ENCODE peak calls at places on chromosome 4, in four cellular contexts. N, M, C and P are unnamed samples.
A peak's percentile ranks its signal among the peaks of the same experiment; 100 is the strongest.

GRCh38 chr4:74431113-74431826 is 13.7 kb upstream of the AREG start:
- DNase-seq in M (no peak), C (no peak), N (no peak), P (no peak)

GRCh38 chr4:174880001-174880400 is 38.2 kb upstream of the ADAM29 start:
- DNase-seq in C (no peak), M (no peak), N (no peak), P (no peak)

GRCh38 chr4:17721496-17722360 is 59.7 kb downstream of the FAM184B start:
- DNase-seq in C (no peak), M (no peak), N (no peak), P (no peak)

GRCh38 chr4:151785484-151786157 is 24.8 kb upstream of the GATB start:
- DNase-seq in C (no peak), N (no peak), M (no peak), P (no peak)

GRCh38 chr4:8528713-8529112 is 51.5 kb upstream of the GPR78 start:
- DNase-seq in M (no peak), N (no peak), C (peak; percentile 16), P (no peak)

GRCh38 chr4:127174731-127175130 is 458.0 kb upstream of the INTU start:
- DNase-seq in N (no peak), M (no peak), C (no peak), P (no peak)

GRCh38 chr4:25402521-25402920 is 25.5 kb downstream of the ANAPC4 start:
- DNase-seq in N (no peak), C (no peak), M (no peak), P (no peak)

GRCh38 chr4:156547439-156547838 is 424.2 kb downstream of the PDGFC start:
- DNase-seq in C (peak; percentile 18), N (no peak), M (no peak), P (peak; percentile 42)

GRCh38 chr4:76781698-76782595 is 116.0 kb downstream of the SOWAHB start:
- DNase-seq in M (no peak), N (no peak), C (peak; percentile 23), P (peak; percentile 25)

GRCh38 chr4:147782087-147782781 is 50.3 kb downstream of the ARHGAP10 start:
- DNase-seq in M (no peak), C (no peak), N (no peak), P (peak; percentile 92)

GRCh38 chr4:100984901-100985300 is 362.4 kb downstream of the PPP3CA start:
- DNase-seq in C (no peak), M (no peak), N (no peak), P (no peak)

GRCh38 chr4:188201851-188202250 is 62.6 kb downstream of the TRIML1 start:
- DNase-seq in N (no peak), C (no peak), M (no peak), P (no peak)

GRCh38 chr4:8577972-8578371 is 2.2 kb upstream of the GPR78 start:
- DNase-seq in C (no peak), M (no peak), N (no peak), P (no peak)

GRCh38 chr4:36414248-36414647 is 132.8 kb downstream of the DTHD1 start:
- DNase-seq in C (peak; percentile 9), M (no peak), N (no peak), P (no peak)

GRCh38 chr4:179624768-179625181 is 2182.5 kb upstream of the AGA start:
- DNase-seq in M (no peak), N (no peak), C (no peak), P (peak; percentile 15)

GRCh38 chr4:38563703-38564490 is 100.1 kb upstream of the KLF3 start:
- DNase-seq in C (no peak), N (no peak), M (no peak), P (no peak)

GRCh38 chr4:134057356-134057755 is 144.2 kb downstream of the PABPC4L start:
- DNase-seq in C (no peak), M (no peak), N (no peak), P (no peak)

GRCh38 chr4:99157478-99157935 is 13.4 kb upstream of the ADH4 start:
- DNase-seq in C (peak; percentile 38), N (no peak), M (no peak), P (no peak)

GRCh38 chr4:180281726-180282125 is 1961.5 kb upstream of the TENM3 start:
- DNase-seq in N (no peak), C (no peak), M (no peak), P (peak; percentile 12)

GRCh38 chr4:172073590-172073989 is 260.4 kb downstream of the GALNTL6 start:
- DNase-seq in C (no peak), M (no peak), N (no peak), P (no peak)

GRCh38 chr4:6938758-6939201 is 29.2 kb downstream of the TBC1D14 start:
- DNase-seq in C (no peak), N (no peak), M (peak; percentile 44), P (no peak)

DNA sequence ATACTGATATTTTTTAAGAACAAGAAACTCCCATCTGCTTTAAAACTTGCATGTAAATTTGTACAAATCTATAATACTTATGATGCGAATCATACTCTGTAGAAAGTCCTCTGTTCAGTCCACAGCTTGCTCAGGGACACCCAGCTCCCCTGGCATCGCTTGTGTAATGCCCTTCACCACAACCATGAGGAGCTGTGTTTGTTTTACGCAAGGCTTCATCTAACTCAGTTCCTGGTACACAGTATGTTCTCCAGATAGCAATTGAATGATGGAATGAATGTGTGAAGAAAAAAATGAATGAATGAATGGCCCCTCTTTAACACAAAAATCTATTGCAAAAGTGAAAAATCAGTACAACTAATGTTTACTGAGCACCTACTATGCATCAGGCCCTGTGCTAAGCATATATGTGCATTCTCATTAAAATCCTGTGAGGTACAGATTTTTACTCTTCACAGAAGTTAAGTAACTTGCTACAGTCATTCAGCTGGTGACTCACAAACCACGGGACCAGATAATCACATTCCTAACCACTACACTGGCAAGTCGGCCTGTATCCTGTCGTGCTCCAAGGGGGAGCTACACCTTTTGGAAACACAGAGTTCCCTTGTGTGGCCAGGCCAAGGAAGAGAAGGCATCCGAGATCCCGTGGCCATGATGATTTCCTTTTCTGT is 58.7 kb upstream of the KDR start:
- DNase-seq in N (no peak), C (peak; percentile 53), M (no peak), P (no peak)
- H3K27ac ChIP-seq in N (no peak overlapping the region), C (peak overlapping the region; percentile 74), M (no peak overlapping the region), P (no peak overlapping the region)

GRCh38 chr4:52983563-52984303 is 121.6 kb downstream of the RASL11B start:
- DNase-seq in N (peak; percentile 35), M (no peak), C (peak; percentile 48), P (peak; percentile 49)
- TF ChIP-seq CTCF in N (peak; percentile 75), M (peak; percentile 61), C (peak; percentile 59), P (peak; percentile 56)

GRCh38 chr4:48649505-48649904 is 130.6 kb downstream of the FRYL start:
- DNase-seq in M (no peak), C (no peak), N (no peak), P (no peak)
- H3K4me1 ChIP-seq in M (peaks cover 48% of the 10 kb centered on the region), C (peaks cover 8% of the 10 kb centered on the region), N (no peaks in the 10 kb centered on the region), P (peaks cover 38% of the 10 kb centered on the region)

GRCh38 chr4:52963976-52964375 is 101.9 kb downstream of the RASL11B start:
- DNase-seq in C (no peak), M (no peak), N (no peak), P (no peak)
- H3K27ac ChIP-seq in C (no peak overlapping the region), M (no peak overlapping the region), N (no peak overlapping the region), P (no peak overlapping the region)

GRCh38 chr4:107147864-107148263 is 111.8 kb upstream of the DKK2 start:
- DNase-seq in M (no peak), C (no peak), N (no peak), P (no peak)

GRCh38 chr4:107148922-107149321 is 112.8 kb upstream of the DKK2 start:
- DNase-seq in M (no peak), N (no peak), C (no peak), P (no peak)

GRCh38 chr4:107153956-107154355 is 117.8 kb upstream of the DKK2 start:
- DNase-seq in M (no peak), C (no peak), N (no peak), P (peak; percentile 82)

GRCh38 chr4:107153228-107153627 is 117.1 kb upstream of the DKK2 start:
- DNase-seq in C (peak; percentile 5), M (no peak), N (peak; percentile 53), P (peak; percentile 80)

GRCh38 chr4:107151173-107151572 is 115.1 kb upstream of the DKK2 start:
- DNase-seq in C (no peak), M (no peak), N (no peak), P (no peak)
- TF ChIP-seq CTCF in C (no peak), M (no peak), N (no peak), P (no peak)

GRCh38 chr4:111666826-111667360 is 478.4 kb upstream of the FAM241A start:
- DNase-seq in M (no peak), C (no peak), N (no peak), P (no peak)

GRCh38 chr4:111662496-111662895 is 482.8 kb upstream of the FAM241A start:
- DNase-seq in N (no peak), M (no peak), C (no peak), P (no peak)

DNA sequence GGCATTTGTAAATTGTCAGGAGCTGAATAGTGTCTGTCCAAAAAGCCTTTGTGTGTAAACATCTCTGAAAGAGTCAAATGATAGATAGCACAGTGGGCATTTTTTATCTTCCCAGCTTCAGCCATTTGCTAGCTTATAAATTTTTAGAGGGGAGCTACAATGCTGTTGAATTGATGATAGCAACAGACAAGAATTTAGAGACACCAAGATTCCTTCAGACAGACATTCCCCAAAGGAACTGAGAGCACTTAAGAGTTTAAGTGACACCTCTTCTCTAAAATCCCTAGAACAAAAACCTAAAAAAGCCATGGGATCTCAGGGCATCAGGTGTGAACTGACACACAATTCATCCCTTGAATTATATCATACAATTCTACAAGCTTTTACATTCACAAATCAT is 480.7 kb upstream of the FAM241A start:
- DNase-seq in M (no peak), N (no peak), C (no peak), P (no peak)
- H3K4me1 ChIP-seq in M (no peaks in the 10 kb centered on the region), N (no peaks in the 10 kb centered on the region), C (no peaks in the 10 kb centered on the region), P (no peaks in the 10 kb centered on the region)

GRCh38 chr4:22493523-22493922 is 22.3 kb downstream of the ADGRA3 start:
- DNase-seq in N (no peak), C (no peak), M (no peak), P (no peak)

GRCh38 chr4:22492987-22493386 is 22.9 kb downstream of the ADGRA3 start:
- DNase-seq in C (no peak), N (no peak), M (no peak), P (no peak)

GRCh38 chr4:22488136-22488535 is 27.7 kb downstream of the ADGRA3 start:
- DNase-seq in M (no peak), N (no peak), C (no peak), P (no peak)

GRCh38 chr4:22490718-22491330 is 25.0 kb downstream of the ADGRA3 start:
- DNase-seq in N (peak; percentile 59), M (no peak), C (no peak), P (no peak)

DNA sequence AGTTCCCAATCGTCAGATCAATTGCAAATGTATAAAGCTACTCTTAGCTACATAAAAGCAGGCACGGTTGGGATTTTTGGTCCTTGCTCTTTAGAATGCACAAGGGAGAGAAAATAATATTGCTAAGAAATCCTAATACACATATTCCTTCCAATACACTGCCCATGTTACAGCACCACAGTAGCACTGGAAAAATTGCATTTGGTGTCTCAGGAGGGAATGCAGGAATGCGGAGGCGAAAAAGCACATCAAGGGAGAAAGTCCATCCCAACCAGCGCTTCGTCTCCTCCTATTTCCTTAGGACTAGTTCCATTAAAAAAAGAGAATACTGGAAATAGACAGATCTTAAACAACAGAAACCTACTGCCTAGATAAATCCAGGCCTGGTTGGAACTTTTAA is 23.9 kb downstream of the ADGRA3 start:
- DNase-seq in C (no peak), N (no peak), M (no peak), P (no peak)
- H3K27ac ChIP-seq in C (no peak overlapping the region), N (peak overlapping the region; percentile 77), M (no peak overlapping the region), P (no peak overlapping the region)